ENCODE peak calls at places on chromosomes 4 and X, in five cellular contexts. T is IMR-90, L is H9, I is mesendoderm, A is neuronal stem cell. E is an unnamed sample.

GRCh38 chr4:85784348-85784747 is 309.4 kb downstream of the ARHGAP24 start:
- DNase-seq in T (no peak), I (no peak), A (no peak), L (no peak), E (no peak)

GRCh38 chr4:124018383-124019317 is 622.1 kb downstream of the SPRY1 start:
- DNase-seq in T (peak), L (no peak), I (peak), A (no peak), E (peak)

GRCh38 chr4:181661090-181661489 is 582.1 kb upstream of the TENM3 start:
- DNase-seq in T (peak), A (no peak), I (no peak), L (no peak), E (peak)

GRCh38 chr4:125498981-125499380 is 184.2 kb downstream of the FAT4 start:
- DNase-seq in T (no peak), L (no peak), I (no peak), A (no peak), E (no peak)

GRCh38 chrX:30992381-30992904 is 79.4 kb downstream of the FTHL17 start:
- DNase-seq in L (no peak), T (no peak), I (no peak), A (no peak), E (no peak)

GRCh38 chrX:24271262-24271661 is 42.6 kb downstream of the SUPT20HL2 start:
- DNase-seq in A (no peak), T (no peak), L (no peak), I (no peak), E (no peak)

GRCh38 chr4:3321295-3321889 is 28.6 kb downstream of the RGS12 start:
- DNase-seq in T (no peak), A (no peak), L (no peak), I (no peak), E (no peak)

GRCh38 chrX:115226929-115227328 is 7.0 kb downstream of the LRCH2 start:
- DNase-seq in L (peak), T (peak), I (peak), A (peak), E (no peak)

GRCh38 chr4:154018659-154019058 is 229.8 kb upstream of the SFRP2 start:
- DNase-seq in I (peak), T (no peak), L (peak), A (peak), E (no peak)

GRCh38 chr4:87553182-87553581 is 24.0 kb upstream of the SPARCL1 start:
- DNase-seq in I (no peak), A (no peak), T (no peak), L (no peak), E (no peak)

GRCh38 chr4:22787753-22788389 is 95.1 kb downstream of the GBA3 start:
- DNase-seq in A (no peak), L (no peak), I (no peak), T (no peak), E (no peak)

DNA sequence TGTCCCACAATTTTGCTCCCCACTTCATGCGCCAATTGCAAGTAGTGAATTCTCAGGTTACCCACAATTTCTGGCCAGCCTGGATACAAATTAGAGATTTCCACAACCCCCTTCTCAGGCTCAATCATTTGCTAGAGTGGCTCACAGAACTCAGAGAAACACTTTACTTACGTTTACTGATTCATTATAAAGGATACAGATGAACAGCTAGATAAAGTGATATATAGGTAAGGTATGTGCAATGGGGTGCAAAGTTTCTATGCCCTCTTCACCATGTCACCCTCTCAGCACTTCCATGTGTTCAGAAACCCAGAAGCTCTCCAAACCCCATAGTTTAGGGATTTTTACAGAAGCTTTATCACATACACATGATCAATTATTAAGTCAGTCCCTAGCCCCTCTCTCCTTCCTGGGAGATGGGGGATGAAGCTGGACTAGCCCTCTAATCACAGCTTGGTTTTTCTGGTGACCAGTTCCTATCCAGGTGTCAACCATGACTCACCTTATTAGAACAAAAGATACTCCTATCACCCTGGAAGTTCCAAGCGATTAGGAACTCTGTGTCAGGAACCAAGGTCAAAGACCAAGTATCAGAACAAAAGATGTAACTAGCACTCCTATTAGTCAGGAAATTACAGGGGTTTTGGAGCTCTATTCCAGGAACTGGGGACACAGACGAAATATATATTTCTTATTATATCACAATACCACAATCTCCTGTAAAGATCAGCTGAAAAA is 33.5 kb upstream of the PRRG1 start:
- DNase-seq in I (peak), L (no peak), T (no peak), A (no peak), E (no peak)
- H2AK5ac ChIP-seq in I (no peak), L (no peak), T (no peak), A (no peak), E (no peak)

GRCh38 chr4:56435748-56436442 is at the start of gene PAICS:
- DNase-seq in A (peak), I (peak), T (peak), L (peak), E (peak)
- H2AK5ac ChIP-seq in A (peak), I (no peak), T (peak), L (no peak), E (peak)

GRCh38 chr4:169338246-169338645 is 67.5 kb upstream of the SH3RF1 start:
- DNase-seq in T (peak), A (no peak), L (no peak), I (no peak), E (no peak)
- H2AK5ac ChIP-seq in T (peak), A (no peak), L (no peak), I (no peak), E (no peak)

GRCh38 chr4:169250796-169251195 is 20.0 kb downstream of the SH3RF1 start:
- DNase-seq in A (no peak), L (no peak), I (no peak), T (no peak), E (no peak)
- H2AK5ac ChIP-seq in A (no peak), L (no peak), I (no peak), T (no peak), E (no peak)

GRCh38 chrX:47316276-47317025 is 53.9 kb upstream of the ZNF157 start:
- DNase-seq in L (peak), T (no peak), A (peak), I (peak), E (no peak)

GRCh38 chrX:47321978-47322377 is 48.4 kb upstream of the ZNF157 start:
- DNase-seq in A (peak), L (peak), T (no peak), I (peak), E (no peak)

GRCh38 chrX:47321386-47321785 is 49.0 kb upstream of the ZNF157 start:
- DNase-seq in I (peak), T (peak), A (peak), L (peak), E (peak)
- H2AK5ac ChIP-seq in I (no peak), T (no peak), A (no peak), L (peak), E (no peak)

GRCh38 chr4:75002381-75002780 is 69.5 kb downstream of the PARM1 start:
- DNase-seq in L (no peak), T (no peak), I (peak), A (no peak), E (no peak)

GRCh38 chr4:75003979-75004378 is 71.1 kb downstream of the PARM1 start:
- DNase-seq in T (no peak), A (no peak), I (no peak), L (no peak), E (no peak)

GRCh38 chr4:75005727-75006126 is 72.8 kb downstream of the PARM1 start:
- DNase-seq in L (no peak), T (no peak), A (no peak), I (no peak), E (no peak)

GRCh38 chr4:75007891-75008290 is 75.0 kb downstream of the PARM1 start:
- DNase-seq in A (no peak), L (no peak), T (no peak), I (no peak), E (no peak)

DNA sequence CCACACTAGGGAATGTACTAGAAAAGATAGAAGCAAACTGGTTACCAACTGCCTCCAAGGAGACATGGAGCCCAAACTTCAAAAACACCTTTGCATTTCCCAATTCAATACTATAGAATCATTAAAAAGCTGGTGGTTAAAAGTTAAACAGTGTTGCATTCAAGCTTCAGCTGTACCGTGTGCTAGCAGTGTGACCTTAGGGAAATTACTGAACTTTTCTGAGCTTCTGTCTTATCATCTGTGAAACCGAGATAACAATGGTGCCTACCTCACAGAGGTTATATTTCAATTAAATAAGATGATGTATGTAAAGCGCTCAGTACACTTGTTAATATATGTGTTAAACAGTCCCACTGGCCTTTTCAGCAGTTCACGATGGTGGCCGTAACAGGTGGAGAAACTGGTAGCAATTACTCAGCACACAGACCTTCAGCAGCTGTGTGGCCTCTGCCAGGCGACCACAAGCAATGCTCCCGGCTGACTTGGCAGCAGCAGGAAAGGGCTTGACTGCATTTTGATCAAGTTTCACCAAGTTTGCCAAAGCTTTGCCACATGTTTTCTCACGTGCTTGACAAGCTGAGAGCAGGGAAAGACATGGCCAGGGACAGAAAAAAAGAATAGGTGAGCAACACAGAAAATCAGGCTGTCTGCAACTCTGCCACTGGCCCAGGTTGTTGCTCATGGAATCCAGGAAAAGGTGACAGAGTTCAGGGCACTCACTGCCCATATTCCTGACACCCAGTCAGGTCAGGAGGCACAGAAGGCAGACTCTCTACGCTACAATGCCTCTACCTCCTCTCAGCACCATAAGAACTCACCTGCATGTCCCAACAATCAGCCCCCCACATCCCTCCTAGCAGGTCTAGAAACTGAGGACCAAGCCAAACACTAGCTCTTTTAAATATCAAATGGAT is 72.1 kb downstream of the PARM1 start:
- DNase-seq in I (no peak), T (no peak), A (no peak), L (no peak), E (no peak)
- H2AK5ac ChIP-seq in I (no peak), T (no peak), A (no peak), L (no peak), E (no peak)